ENCODE peak calls at places on chromosomes 3 and 15, in four cellular contexts. H, B, Q and M are unnamed samples.

GRCh38 chr3:45774581-45775505 is 21.5 kb downstream of the SLC6A20 start:
- DNase-seq in Q (no peak), B (no peak), H (peak; percentile 42), M (no peak)

GRCh38 chr3:195883160-195883559 is 25.2 kb downstream of the TNK2 start:
- DNase-seq in B (no peak), Q (no peak), H (no peak), M (no peak)

GRCh38 chr3:156602424-156602823 is 47.5 kb upstream of the SSR3 start:
- DNase-seq in Q (no peak), H (no peak), B (no peak), M (no peak)

GRCh38 chr15:47731230-47731629 is 13.9 kb downstream of the SEMA6D start:
- DNase-seq in H (no peak), Q (no peak), B (no peak), M (no peak)

GRCh38 chr3:54999801-55000200 is 71.9 kb upstream of the LRTM1 start:
- DNase-seq in B (no peak), Q (no peak), H (no peak), M (no peak)

GRCh38 chr3:108088697-108089096 is 2.1 kb downstream of the CD47 start:
- DNase-seq in H (no peak), Q (no peak), B (no peak), M (no peak)

GRCh38 chr3:13627681-13628080 is 78.8 kb downstream of the FBLN2 start:
- DNase-seq in H (no peak), Q (no peak), B (no peak), M (no peak)

GRCh38 chr15:77004189-77004588 is 9.3 kb downstream of the PSTPIP1 start:
- DNase-seq in Q (peak; percentile 86), B (no peak), H (no peak), M (no peak)

GRCh38 chr3:181534881-181535280 is 176.8 kb upstream of the SOX2 start:
- DNase-seq in H (no peak), B (no peak), Q (no peak), M (no peak)

GRCh38 chr3:173396191-173397041 is 1.1 kb upstream of the NLGN1 start:
- DNase-seq in Q (no peak), H (peak; percentile 16), B (no peak), M (no peak)

GRCh38 chr15:80587816-80588456 is 107.2 kb upstream of the ABHD17C start:
- DNase-seq in B (no peak), H (no peak), Q (no peak), M (no peak)

GRCh38 chr3:162998205-162998604 is 1501.6 kb downstream of the OTOL1 start:
- DNase-seq in Q (no peak), B (no peak), H (no peak), M (no peak)

GRCh38 chr15:69384626-69385025 is 29.5 kb upstream of the KIF23 start:
- DNase-seq in Q (no peak), B (no peak), H (no peak), M (no peak)

GRCh38 chr15:69375151-69375790 is 38.9 kb upstream of the KIF23 start:
- DNase-seq in H (no peak), Q (no peak), B (no peak), M (no peak)

GRCh38 chr15:69380726-69381105 is 33.4 kb upstream of the KIF23 start:
- DNase-seq in Q (no peak), H (no peak), B (no peak), M (no peak)

GRCh38 chr15:69377137-69377536 is 37.0 kb upstream of the KIF23 start:
- DNase-seq in H (no peak), Q (no peak), B (no peak), M (no peak)

DNA sequence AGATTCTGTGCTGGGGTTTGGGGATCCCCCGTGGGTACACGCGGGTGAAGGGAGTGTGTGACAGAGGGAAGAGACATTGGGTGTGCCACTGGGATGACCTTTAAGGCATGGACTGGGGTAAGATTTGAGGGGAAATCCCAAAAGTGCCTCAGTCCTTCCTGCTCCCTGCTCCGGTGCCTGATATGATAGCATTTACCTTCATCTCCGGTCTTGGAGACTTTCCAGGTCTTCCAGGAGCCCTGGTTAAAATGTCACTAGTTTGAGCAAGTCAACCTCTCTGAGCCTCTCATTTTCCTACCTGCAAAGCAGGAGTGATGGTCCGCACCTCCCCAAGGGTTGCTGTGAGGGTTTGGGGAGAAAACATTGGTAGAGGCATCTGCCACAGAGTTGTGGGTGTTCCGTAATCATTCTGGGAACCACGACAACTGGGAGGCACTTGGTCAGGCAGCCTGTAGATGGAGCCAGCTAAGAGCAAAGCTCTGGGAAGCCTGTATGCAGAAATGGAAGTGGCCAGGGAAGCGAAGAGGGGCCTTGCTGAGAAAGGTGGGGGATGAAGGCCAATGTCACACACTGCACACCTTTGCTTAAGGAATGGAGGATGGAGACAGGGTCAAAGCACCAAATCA is 33.9 kb upstream of the KIF23 start:
- DNase-seq in Q (no peak), B (no peak), H (peak; percentile 41), M (no peak)
- TF ChIP-seq CTCF in Q (no peak), B (peak; percentile 24), H (no peak), M (no peak)

DNA sequence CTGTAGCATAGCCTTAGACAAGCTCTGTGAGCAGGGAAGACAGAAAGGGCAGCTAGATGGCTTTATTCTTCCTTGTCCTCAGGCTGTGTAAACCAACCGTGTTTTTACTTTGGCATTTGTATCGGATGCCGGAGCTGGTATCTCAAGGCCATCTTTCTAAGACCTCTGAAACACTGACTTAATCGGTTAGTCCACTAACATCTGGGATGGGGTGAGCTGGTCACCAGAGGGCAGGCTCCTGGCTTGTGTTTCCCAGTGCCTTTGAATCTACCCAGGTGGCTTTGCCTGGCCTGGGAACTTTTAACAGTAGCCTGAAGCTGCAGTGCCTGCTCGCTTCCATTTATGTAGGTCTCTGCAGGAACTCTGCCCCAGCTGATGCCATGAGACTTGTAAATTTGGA is 252.7 kb downstream of the NR1D2 start:
- DNase-seq in H (no peak), B (no peak), Q (no peak), M (no peak)
- TF ChIP-seq CTCF in H (no peak), B (peak; percentile 12), Q (no peak), M (no peak)

GRCh38 chr15:42064271-42064670 is 30.1 kb downstream of the PLA2G4D start:
- DNase-seq in B (no peak), Q (no peak), H (peak; percentile 16), M (no peak)
- TF ChIP-seq CTCF in B (no peak), Q (no peak), H (no peak), M (no peak)

DNA sequence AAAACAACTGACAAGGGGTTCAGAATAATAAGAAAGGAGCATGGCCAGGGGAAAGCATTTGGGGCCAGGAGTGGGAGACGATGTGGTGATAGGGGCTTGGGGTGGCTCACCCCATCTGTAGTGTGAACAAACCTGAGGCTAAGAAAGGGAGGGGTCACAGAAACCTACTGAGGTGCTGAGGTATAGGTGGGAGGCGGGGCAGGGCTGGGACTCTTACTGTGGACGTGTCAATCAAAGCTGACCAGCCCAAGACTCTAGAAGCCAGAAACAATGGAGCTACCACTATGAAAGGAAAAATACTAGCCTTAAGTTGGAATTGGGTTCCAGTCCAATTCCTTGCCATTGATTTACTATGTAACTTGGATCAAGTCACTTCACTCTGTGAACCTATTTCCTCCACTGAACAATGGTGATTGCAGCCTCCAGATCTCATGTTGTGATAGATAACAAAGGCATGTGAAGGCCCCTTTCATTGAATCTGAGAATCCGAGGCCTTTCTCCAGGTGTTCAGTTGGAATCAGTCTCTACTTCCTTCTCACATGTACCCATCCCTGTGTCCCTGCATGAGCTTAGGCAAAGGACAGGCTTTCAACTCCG is 260.9 kb upstream of the HES1 start:
- DNase-seq in H (no peak), B (no peak), Q (no peak), M (no peak)
- TF ChIP-seq CTCF in H (no peak), B (no peak), Q (no peak), M (no peak)

GRCh38 chr3:52892290-52892624 is 5.1 kb downstream of the STIMATE start:
- DNase-seq in B (no peak), H (no peak), Q (no peak), M (no peak)
- TF ChIP-seq CTCF in B (no peak), H (no peak), Q (no peak), M (no peak)

DNA sequence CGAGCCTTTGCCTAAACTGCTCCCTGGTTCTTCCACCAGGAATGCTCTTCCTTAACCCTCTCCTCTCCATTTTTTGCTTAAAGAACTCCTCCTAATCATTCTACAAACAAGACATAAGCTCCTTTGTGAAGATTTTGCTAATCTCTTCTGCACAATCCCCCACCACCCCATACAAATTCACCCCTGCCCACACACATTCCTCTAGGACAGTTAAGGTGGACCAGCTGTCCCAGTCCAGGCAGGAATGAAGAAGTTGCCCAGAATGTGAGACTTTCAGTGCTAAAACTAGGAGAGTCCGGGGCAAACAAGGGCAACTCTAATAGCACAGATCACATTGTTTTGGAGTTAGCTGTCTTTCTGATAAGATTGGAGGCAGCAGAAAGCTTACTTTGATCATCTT is 13.9 kb upstream of the FAM174B start:
- DNase-seq in B (no peak), Q (no peak), H (no peak), M (no peak)
- TF ChIP-seq CTCF in B (no peak), Q (no peak), H (no peak), M (no peak)